ENCODE peak calls at places on chromosomes 16 and 17, in six cellular contexts. P is AG09319, A is mucosa of descending colon, S is right cardiac atrium, U is left cardiac atrium, B is COR-L47. M is an unnamed sample.

GRCh38 chr16:89026121-89026612 is 49.2 kb upstream of the CBFA2T3 start:
- DNase-seq in B (no peak), A (no peak), P (no peak), U (peak), S (no peak), M (no peak)

GRCh38 chr16:75319513-75320401 is 68.3 kb upstream of the BCAR1 start:
- DNase-seq in B (no peak), U (no peak), P (peak), S (no peak), A (no peak), M (no peak)

GRCh38 chr17:48642843-48643696 is 16.9 kb upstream of the HOXB9 start:
- DNase-seq in S (no peak), B (no peak), A (no peak), U (no peak), P (no peak), M (no peak)

GRCh38 chr16:27285676-27286196 is 17.2 kb upstream of the NSMCE1 start:
- DNase-seq in B (no peak), U (peak), A (no peak), P (no peak), S (no peak), M (no peak)

GRCh38 chr16:76287466-76287865 is 10.3 kb downstream of the CNTNAP4 start:
- DNase-seq in A (no peak), U (no peak), P (no peak), S (no peak), B (no peak), M (no peak)

GRCh38 chr16:11792404-11793260 is 4.4 kb downstream of the ZC3H7A start:
- DNase-seq in A (peak), U (no peak), B (peak), P (no peak), S (no peak), M (peak)

GRCh38 chr16:86016201-86016965 is 117.4 kb downstream of the IRF8 start:
- DNase-seq in U (no peak), S (no peak), A (peak), P (peak), B (no peak), M (no peak)

GRCh38 chr17:1298616-1299015 is 19.2 kb downstream of the TRARG1 start:
- DNase-seq in P (no peak), U (no peak), B (no peak), S (peak), A (peak), M (no peak)

GRCh38 chr17:148757-149156 is 11.4 kb downstream of the SCGB1C2 start:
- DNase-seq in B (no peak), P (no peak), A (peak), U (peak), S (no peak), M (no peak)

GRCh38 chr16:53666816-53667415 is 36.7 kb downstream of the RPGRIP1L start:
- DNase-seq in A (no peak), U (no peak), P (peak), B (no peak), S (no peak), M (no peak)

GRCh38 chr17:6639651-6640535 is 618 bp downstream of the KIAA0753 start:
- DNase-seq in S (peak), P (peak), U (peak), B (no peak), A (peak), M (no peak)

GRCh38 chr17:43834106-43834505 is 1.2 kb upstream of the MPP3 start:
- DNase-seq in A (no peak), B (peak), S (no peak), U (no peak), P (peak), M (no peak)

GRCh38 chr17:9389116-9389515 is 186.5 kb downstream of the STX8 start:
- DNase-seq in S (no peak), B (no peak), U (no peak), P (peak), A (no peak), M (no peak)

GRCh38 chr17:51397361-51398127 is 137.2 kb downstream of the UTP18 start:
- DNase-seq in S (no peak), B (no peak), A (no peak), P (no peak), U (no peak), M (no peak)

GRCh38 chr16:10362077-10362863 is 23.6 kb upstream of the ATF7IP2 start:
- DNase-seq in A (no peak), S (no peak), P (no peak), U (no peak), B (no peak), M (no peak)

GRCh38 chr16:73054732-73055481 is 7.0 kb upstream of the ZFHX3 start:
- DNase-seq in P (no peak), U (no peak), B (no peak), A (no peak), S (no peak), M (no peak)

GRCh38 chr17:6508519-6509294 is 47.6 kb downstream of the PITPNM3 start:
- DNase-seq in U (no peak), P (no peak), S (no peak), A (no peak), B (no peak), M (no peak)

GRCh38 chr16:83915081-83915480 is 16.2 kb downstream of the MLYCD start:
- DNase-seq in S (peak), U (no peak), A (no peak), B (no peak), P (no peak), M (no peak)

GRCh38 chr17:34584805-34585416 is 5.5 kb downstream of the TMEM132E start:
- DNase-seq in U (no peak), B (peak), S (no peak), P (no peak), A (no peak), M (no peak)

GRCh38 chr17:39996162-39996561 is 15.6 kb downstream of the PSMD3 start:
- DNase-seq in S (no peak), U (no peak), B (no peak), P (no peak), A (no peak), M (no peak)

GRCh38 chr16:70159355-70160348 is 13.9 kb upstream of the CLEC18C start:
- DNase-seq in P (no peak), U (peak), A (no peak), S (no peak), B (no peak), M (no peak)

GRCh38 chr17:57305918-57306317 is 49.6 kb downstream of the MSI2 start:
- DNase-seq in B (no peak), U (no peak), P (no peak), A (no peak), S (no peak), M (no peak)

GRCh38 chr17:63029520-63029919 is 63.5 kb downstream of the TANC2 start:
- DNase-seq in P (no peak), U (no peak), B (no peak), A (no peak), S (no peak), M (no peak)

GRCh38 chr17:61247438-61247837 is 152.2 kb upstream of the TBX2 start:
- DNase-seq in U (no peak), P (peak), B (no peak), A (no peak), S (no peak), M (no peak)

GRCh38 chr17:50871898-50872297 is 5.7 kb upstream of the TOB1 start:
- DNase-seq in S (no peak), U (no peak), B (no peak), A (no peak), P (no peak), M (no peak)

GRCh38 chr16:71344315-71344905 is 14.1 kb upstream of the CALB2 start:
- DNase-seq in U (no peak), B (no peak), A (no peak), P (no peak), S (no peak), M (no peak)

GRCh38 chr16:82344157-82344556 is 174.1 kb upstream of the MPHOSPH6 start:
- DNase-seq in B (no peak), P (no peak), S (no peak), U (no peak), A (no peak), M (peak)

GRCh38 chr17:58501451-58501850 is 13.0 kb downstream of the MTMR4 start:
- DNase-seq in P (no peak), A (no peak), U (no peak), B (no peak), S (no peak), M (no peak)

GRCh38 chr17:49730078-49730786 is 22.5 kb upstream of the SLC35B1 start:
- DNase-seq in U (peak), A (peak), B (no peak), P (peak), S (peak), M (peak)

GRCh38 chr17:57803026-57803425 is 46.8 kb downstream of the MRPS23 start:
- DNase-seq in A (no peak), B (no peak), S (no peak), U (no peak), P (no peak), M (no peak)

GRCh38 chr17:69047368-69048263 is 13.1 kb downstream of the ABCA9 start:
- DNase-seq in U (peak), B (no peak), A (peak), S (peak), P (peak), M (peak)

GRCh38 chr17:17624776-17625175 is 33.3 kb upstream of the PEMT start:
- DNase-seq in S (no peak), A (no peak), P (no peak), U (no peak), B (no peak), M (no peak)

GRCh38 chr16:84545114-84545737 is 40.8 kb upstream of the MEAK7 start:
- DNase-seq in B (no peak), A (peak), U (no peak), P (no peak), S (peak), M (no peak)

M was measured in stomach.